ENCODE peak calls at places on chromosomes 12 and 14, in seven cellular contexts. R, I, C, F, T, L and V are unnamed samples.

GRCh38 chr14:24437020-24437735 is 5.4 kb downstream of the SDR39U1 start:
- DNase-seq in F (peak; percentile 49), I (no peak), T (no peak), L (peak; percentile 19), R (no peak), C (no peak), V (no peak)

GRCh38 chr14:91354979-91355685 is 62.5 kb downstream of the CCDC88C start:
- DNase-seq in C (no peak), I (no peak), T (peak; percentile 38), F (peak; percentile 65), L (no peak), R (no peak), V (no peak)

GRCh38 chr12:105897311-105897725 is 241.4 kb downstream of the NUAK1 start:
- DNase-seq in T (no peak), L (no peak), F (no peak), C (no peak), R (no peak), I (no peak), V (no peak)

GRCh38 chr12:91613223-91613779 is 430.7 kb upstream of the DCN start:
- DNase-seq in T (no peak), L (no peak), C (no peak), I (no peak), F (no peak), R (no peak), V (no peak)

GRCh38 chr14:26735811-26736210 is 138.0 kb upstream of the NOVA1 start:
- DNase-seq in F (no peak), C (no peak), T (no peak), I (no peak), R (no peak), L (no peak), V (no peak)

GRCh38 chr12:131982041-131982440 is 32.3 kb downstream of the EP400 start:
- DNase-seq in T (no peak), I (no peak), C (no peak), R (no peak), F (peak; percentile 73), L (no peak), V (no peak)

GRCh38 chr14:67738740-67739504 is 37.2 kb downstream of the RDH12 start:
- DNase-seq in T (peak; percentile 6), C (no peak), R (no peak), L (no peak), F (no peak), I (no peak), V (no peak)

GRCh38 chr14:78170203-78170602 is at the start of gene NRXN3:
- DNase-seq in F (no peak), L (no peak), C (no peak), I (no peak), R (no peak), T (no peak), V (no peak)

GRCh38 chr12:112858776-112859175 is 48.0 kb upstream of the OAS1 start:
- DNase-seq in C (no peak), I (no peak), R (no peak), T (no peak), F (no peak), L (no peak), V (no peak)

GRCh38 chr14:103111297-103111981 is 11.8 kb upstream of the TNFAIP2 start:
- DNase-seq in F (peak; percentile 38), I (no peak), T (no peak), L (no peak), C (no peak), R (no peak), V (no peak)

GRCh38 chr14:79568566-79568965 is 642.7 kb downstream of the DIO2 start:
- DNase-seq in R (no peak), I (no peak), T (no peak), C (no peak), F (no peak), L (no peak), V (no peak)

GRCh38 chr14:32682219-32682618 is 256.5 kb upstream of the NPAS3 start:
- DNase-seq in R (no peak), F (no peak), T (no peak), L (no peak), I (no peak), C (no peak), V (no peak)

GRCh38 chr14:32657081-32657480 is 281.6 kb upstream of the NPAS3 start:
- DNase-seq in R (no peak), L (no peak), I (no peak), F (no peak), T (no peak), C (no peak), V (no peak)

GRCh38 chr12:125330645-125331341 is 265.6 kb downstream of the AACS start:
- DNase-seq in R (peak; percentile 13), I (no peak), T (peak; percentile 15), L (peak; percentile 10), C (peak; percentile 2), F (peak; percentile 95), V (no peak)

GRCh38 chr12:121295123-121295745 is 1.3 kb downstream of the CAMKK2 start:
- DNase-seq in I (no peak), F (no peak), L (peak; percentile 4), C (no peak), R (no peak), T (no peak), V (no peak)

GRCh38 chr14:78674820-78675219 is 504.6 kb downstream of the NRXN3 start:
- DNase-seq in F (no peak), C (no peak), L (no peak), I (no peak), T (no peak), R (no peak), V (no peak)

GRCh38 chr12:75921687-75922289 is 109.8 kb downstream of the PHLDA1 start:
- DNase-seq in C (no peak), F (no peak), L (no peak), R (no peak), I (no peak), T (no peak), V (no peak)

GRCh38 chr12:93149228-93149627 is 220.1 kb upstream of the EEA1 start:
- DNase-seq in F (no peak), L (no peak), C (no peak), T (no peak), I (no peak), R (no peak), V (no peak)

GRCh38 chr14:105493921-105494605 is 3.0 kb downstream of the TEDC1 start:
- DNase-seq in L (no peak), F (peak; percentile 77), T (no peak), I (no peak), C (no peak), R (no peak), V (peak; percentile 55)